ENCODE peak calls at places on chromosomes 16 and 17, in seven cellular contexts. One of them, this sample, is unnamed.

GRCh38 chr17:7589891-7590611 is at the start of gene SOX15:
- DNase-seq in stimulated activated CD4-positive, alpha-beta T cell treated with anti-CD3 and anti-CD28 coated beads, Interleukin-2, amount 100 ng/mL, for 24 hours: no peak
- DNase-seq in ascending aorta: no peak
- DNase-seq in amniotic stem cell: no peak
- DNase-seq in kidney glomerular epithelial cell: no peak
- DNase-seq in activated CD4-positive, alpha-beta T cell treated with anti-CD3 and anti-CD28 coated beads, Interleukin-2, amount 50 U/mL, for 24 hours: no peak
- DNase-seq in COR-L47: no peak
- DNase-seq in this sample: peak

GRCh38 chr16:66240088-66240487 is 126.4 kb upstream of the CDH5 start:
- DNase-seq in stimulated activated CD4-positive, alpha-beta T cell treated with anti-CD3 and anti-CD28 coated beads, Interleukin-2, amount 100 ng/mL, for 24 hours: no peak
- DNase-seq in ascending aorta: no peak
- DNase-seq in amniotic stem cell: no peak
- DNase-seq in kidney glomerular epithelial cell: no peak
- DNase-seq in activated CD4-positive, alpha-beta T cell treated with anti-CD3 and anti-CD28 coated beads, Interleukin-2, amount 50 U/mL, for 24 hours: no peak
- DNase-seq in COR-L47: no peak
- DNase-seq in this sample: no peak

GRCh38 chr17:40418428-40418706 is 671 bp upstream of the TOP2A start:
- DNase-seq in stimulated activated CD4-positive, alpha-beta T cell treated with anti-CD3 and anti-CD28 coated beads, Interleukin-2, amount 100 ng/mL, for 24 hours: peak
- DNase-seq in ascending aorta: peak
- DNase-seq in amniotic stem cell: no peak
- DNase-seq in kidney glomerular epithelial cell: no peak
- DNase-seq in activated CD4-positive, alpha-beta T cell treated with anti-CD3 and anti-CD28 coated beads, Interleukin-2, amount 50 U/mL, for 24 hours: no peak
- DNase-seq in COR-L47: no peak
- DNase-seq in this sample: no peak

GRCh38 chr16:68798398-68798797 is 44.9 kb upstream of the TANGO6 start:
- DNase-seq in stimulated activated CD4-positive, alpha-beta T cell treated with anti-CD3 and anti-CD28 coated beads, Interleukin-2, amount 100 ng/mL, for 24 hours: no peak
- DNase-seq in ascending aorta: no peak
- DNase-seq in amniotic stem cell: no peak
- DNase-seq in kidney glomerular epithelial cell: no peak
- DNase-seq in activated CD4-positive, alpha-beta T cell treated with anti-CD3 and anti-CD28 coated beads, Interleukin-2, amount 50 U/mL, for 24 hours: no peak
- DNase-seq in COR-L47: peak
- DNase-seq in this sample: no peak

GRCh38 chr16:68744744-68745280 is 7.7 kb downstream of the CDH1 start:
- DNase-seq in stimulated activated CD4-positive, alpha-beta T cell treated with anti-CD3 and anti-CD28 coated beads, Interleukin-2, amount 100 ng/mL, for 24 hours: no peak
- DNase-seq in ascending aorta: no peak
- DNase-seq in amniotic stem cell: no peak
- DNase-seq in kidney glomerular epithelial cell: peak
- DNase-seq in activated CD4-positive, alpha-beta T cell treated with anti-CD3 and anti-CD28 coated beads, Interleukin-2, amount 50 U/mL, for 24 hours: no peak
- DNase-seq in COR-L47: peak
- DNase-seq in this sample: no peak

GRCh38 chr17:45946841-45947256 is 52.2 kb upstream of the STH start:
- DNase-seq in stimulated activated CD4-positive, alpha-beta T cell treated with anti-CD3 and anti-CD28 coated beads, Interleukin-2, amount 100 ng/mL, for 24 hours: no peak
- DNase-seq in ascending aorta: no peak
- DNase-seq in amniotic stem cell: no peak
- DNase-seq in kidney glomerular epithelial cell: no peak
- DNase-seq in activated CD4-positive, alpha-beta T cell treated with anti-CD3 and anti-CD28 coated beads, Interleukin-2, amount 50 U/mL, for 24 hours: no peak
- DNase-seq in COR-L47: no peak
- DNase-seq in this sample: no peak

GRCh38 chr16:84548971-84549844 is 44.7 kb upstream of the MEAK7 start:
- DNase-seq in stimulated activated CD4-positive, alpha-beta T cell treated with anti-CD3 and anti-CD28 coated beads, Interleukin-2, amount 100 ng/mL, for 24 hours: peak
- DNase-seq in ascending aorta: no peak
- DNase-seq in amniotic stem cell: no peak
- DNase-seq in kidney glomerular epithelial cell: no peak
- DNase-seq in activated CD4-positive, alpha-beta T cell treated with anti-CD3 and anti-CD28 coated beads, Interleukin-2, amount 50 U/mL, for 24 hours: peak
- DNase-seq in COR-L47: no peak
- DNase-seq in this sample: no peak

GRCh38 chr17:56173958-56174357 is 20.7 kb downstream of the ANKFN1 start:
- DNase-seq in stimulated activated CD4-positive, alpha-beta T cell treated with anti-CD3 and anti-CD28 coated beads, Interleukin-2, amount 100 ng/mL, for 24 hours: no peak
- DNase-seq in ascending aorta: no peak
- DNase-seq in amniotic stem cell: no peak
- DNase-seq in kidney glomerular epithelial cell: no peak
- DNase-seq in activated CD4-positive, alpha-beta T cell treated with anti-CD3 and anti-CD28 coated beads, Interleukin-2, amount 50 U/mL, for 24 hours: no peak
- DNase-seq in COR-L47: no peak
- DNase-seq in this sample: no peak

GRCh38 chr17:51200295-51200694 is 34.1 kb downstream of the NME2 start:
- DNase-seq in stimulated activated CD4-positive, alpha-beta T cell treated with anti-CD3 and anti-CD28 coated beads, Interleukin-2, amount 100 ng/mL, for 24 hours: no peak
- DNase-seq in ascending aorta: no peak
- DNase-seq in amniotic stem cell: no peak
- DNase-seq in kidney glomerular epithelial cell: no peak
- DNase-seq in activated CD4-positive, alpha-beta T cell treated with anti-CD3 and anti-CD28 coated beads, Interleukin-2, amount 50 U/mL, for 24 hours: no peak
- DNase-seq in COR-L47: no peak
- DNase-seq in this sample: no peak

GRCh38 chr16:14375132-14375491 is 254.9 kb downstream of the PARN start:
- DNase-seq in stimulated activated CD4-positive, alpha-beta T cell treated with anti-CD3 and anti-CD28 coated beads, Interleukin-2, amount 100 ng/mL, for 24 hours: no peak
- DNase-seq in ascending aorta: no peak
- DNase-seq in amniotic stem cell: no peak
- DNase-seq in kidney glomerular epithelial cell: no peak
- DNase-seq in activated CD4-positive, alpha-beta T cell treated with anti-CD3 and anti-CD28 coated beads, Interleukin-2, amount 50 U/mL, for 24 hours: no peak
- DNase-seq in COR-L47: no peak
- DNase-seq in this sample: no peak

GRCh38 chr17:44768505-44769142 is 9.8 kb downstream of the ADAM11 start:
- DNase-seq in stimulated activated CD4-positive, alpha-beta T cell treated with anti-CD3 and anti-CD28 coated beads, Interleukin-2, amount 100 ng/mL, for 24 hours: no peak
- DNase-seq in ascending aorta: no peak
- DNase-seq in amniotic stem cell: no peak
- DNase-seq in kidney glomerular epithelial cell: no peak
- DNase-seq in activated CD4-positive, alpha-beta T cell treated with anti-CD3 and anti-CD28 coated beads, Interleukin-2, amount 50 U/mL, for 24 hours: no peak
- DNase-seq in COR-L47: no peak
- DNase-seq in this sample: no peak

GRCh38 chr17:49638818-49639217 is 39.1 kb downstream of the SPOP start:
- DNase-seq in stimulated activated CD4-positive, alpha-beta T cell treated with anti-CD3 and anti-CD28 coated beads, Interleukin-2, amount 100 ng/mL, for 24 hours: no peak
- DNase-seq in ascending aorta: no peak
- DNase-seq in amniotic stem cell: no peak
- DNase-seq in kidney glomerular epithelial cell: no peak
- DNase-seq in activated CD4-positive, alpha-beta T cell treated with anti-CD3 and anti-CD28 coated beads, Interleukin-2, amount 50 U/mL, for 24 hours: no peak
- DNase-seq in COR-L47: no peak
- DNase-seq in this sample: no peak

GRCh38 chr16:84284168-84284722 is 10.4 kb upstream of the WFDC1 start:
- DNase-seq in stimulated activated CD4-positive, alpha-beta T cell treated with anti-CD3 and anti-CD28 coated beads, Interleukin-2, amount 100 ng/mL, for 24 hours: no peak
- DNase-seq in ascending aorta: peak
- DNase-seq in amniotic stem cell: no peak
- DNase-seq in kidney glomerular epithelial cell: no peak
- DNase-seq in activated CD4-positive, alpha-beta T cell treated with anti-CD3 and anti-CD28 coated beads, Interleukin-2, amount 50 U/mL, for 24 hours: no peak
- DNase-seq in COR-L47: no peak
- DNase-seq in this sample: peak

GRCh38 chr16:47448830-47449575 is 11.9 kb downstream of the ITFG1 start:
- DNase-seq in stimulated activated CD4-positive, alpha-beta T cell treated with anti-CD3 and anti-CD28 coated beads, Interleukin-2, amount 100 ng/mL, for 24 hours: no peak
- DNase-seq in ascending aorta: no peak
- DNase-seq in amniotic stem cell: no peak
- DNase-seq in kidney glomerular epithelial cell: no peak
- DNase-seq in activated CD4-positive, alpha-beta T cell treated with anti-CD3 and anti-CD28 coated beads, Interleukin-2, amount 50 U/mL, for 24 hours: no peak
- DNase-seq in COR-L47: no peak
- DNase-seq in this sample: no peak

GRCh38 chr17:29561541-29562517 is 5.0 kb downstream of the ABHD15 start:
- DNase-seq in stimulated activated CD4-positive, alpha-beta T cell treated with anti-CD3 and anti-CD28 coated beads, Interleukin-2, amount 100 ng/mL, for 24 hours: no peak
- DNase-seq in ascending aorta: no peak
- DNase-seq in amniotic stem cell: no peak
- DNase-seq in kidney glomerular epithelial cell: no peak
- DNase-seq in activated CD4-positive, alpha-beta T cell treated with anti-CD3 and anti-CD28 coated beads, Interleukin-2, amount 50 U/mL, for 24 hours: no peak
- DNase-seq in COR-L47: no peak
- DNase-seq in this sample: peak

GRCh38 chr16:4341250-4341649 is 9.9 kb downstream of the PAM16 start:
- DNase-seq in stimulated activated CD4-positive, alpha-beta T cell treated with anti-CD3 and anti-CD28 coated beads, Interleukin-2, amount 100 ng/mL, for 24 hours: no peak
- DNase-seq in ascending aorta: no peak
- DNase-seq in amniotic stem cell: no peak
- DNase-seq in kidney glomerular epithelial cell: no peak
- DNase-seq in activated CD4-positive, alpha-beta T cell treated with anti-CD3 and anti-CD28 coated beads, Interleukin-2, amount 50 U/mL, for 24 hours: no peak
- DNase-seq in COR-L47: no peak
- DNase-seq in this sample: no peak

GRCh38 chr17:16975266-16975651 is 3.3 kb upstream of the TNFRSF13B start:
- DNase-seq in stimulated activated CD4-positive, alpha-beta T cell treated with anti-CD3 and anti-CD28 coated beads, Interleukin-2, amount 100 ng/mL, for 24 hours: no peak
- DNase-seq in ascending aorta: no peak
- DNase-seq in amniotic stem cell: no peak
- DNase-seq in kidney glomerular epithelial cell: no peak
- DNase-seq in activated CD4-positive, alpha-beta T cell treated with anti-CD3 and anti-CD28 coated beads, Interleukin-2, amount 50 U/mL, for 24 hours: no peak
- DNase-seq in COR-L47: no peak
- DNase-seq in this sample: no peak

GRCh38 chr17:39573447-39574298 is 34.0 kb downstream of the NEUROD2 start:
- DNase-seq in stimulated activated CD4-positive, alpha-beta T cell treated with anti-CD3 and anti-CD28 coated beads, Interleukin-2, amount 100 ng/mL, for 24 hours: peak
- DNase-seq in ascending aorta: peak
- DNase-seq in amniotic stem cell: peak
- DNase-seq in kidney glomerular epithelial cell: peak
- DNase-seq in activated CD4-positive, alpha-beta T cell treated with anti-CD3 and anti-CD28 coated beads, Interleukin-2, amount 50 U/mL, for 24 hours: no peak
- DNase-seq in COR-L47: peak
- DNase-seq in this sample: peak

GRCh38 chr17:74389094-74389753 is 21.9 kb downstream of the GPR142 start:
- DNase-seq in stimulated activated CD4-positive, alpha-beta T cell treated with anti-CD3 and anti-CD28 coated beads, Interleukin-2, amount 100 ng/mL, for 24 hours: no peak
- DNase-seq in ascending aorta: no peak
- DNase-seq in amniotic stem cell: no peak
- DNase-seq in kidney glomerular epithelial cell: no peak
- DNase-seq in activated CD4-positive, alpha-beta T cell treated with anti-CD3 and anti-CD28 coated beads, Interleukin-2, amount 50 U/mL, for 24 hours: no peak
- DNase-seq in COR-L47: no peak
- DNase-seq in this sample: no peak

GRCh38 chr16:9048302-9048700 is 43.1 kb upstream of the HAPSTR1 start:
- DNase-seq in stimulated activated CD4-positive, alpha-beta T cell treated with anti-CD3 and anti-CD28 coated beads, Interleukin-2, amount 100 ng/mL, for 24 hours: no peak
- DNase-seq in ascending aorta: no peak
- DNase-seq in amniotic stem cell: no peak
- DNase-seq in kidney glomerular epithelial cell: no peak
- DNase-seq in activated CD4-positive, alpha-beta T cell treated with anti-CD3 and anti-CD28 coated beads, Interleukin-2, amount 50 U/mL, for 24 hours: no peak
- DNase-seq in COR-L47: no peak
- DNase-seq in this sample: no peak

GRCh38 chr17:29131814-29132682 is 48.1 kb downstream of the MYO18A start:
- DNase-seq in stimulated activated CD4-positive, alpha-beta T cell treated with anti-CD3 and anti-CD28 coated beads, Interleukin-2, amount 100 ng/mL, for 24 hours: no peak
- DNase-seq in ascending aorta: peak
- DNase-seq in amniotic stem cell: peak
- DNase-seq in kidney glomerular epithelial cell: peak
- DNase-seq in activated CD4-positive, alpha-beta T cell treated with anti-CD3 and anti-CD28 coated beads, Interleukin-2, amount 50 U/mL, for 24 hours: no peak
- DNase-seq in COR-L47: no peak
- DNase-seq in this sample: peak

This sample was measured in AG08396.